ENCODE peak calls at places on chromosomes 1 and 21, in four cellular contexts. X, U, D and W are unnamed samples.

GRCh38 chr1:223258751-223259177 is 105.2 kb downstream of the SUSD4 start:
- DNase-seq in D (peak), X (peak), U (peak), W (peak)

GRCh38 chr1:63703661-63704060 is 70.2 kb upstream of the ROR1 start:
- DNase-seq in X (no peak), D (no peak), U (no peak), W (no peak)

GRCh38 chr1:26862781-26863676 is at the start of gene SFN:
- DNase-seq in U (no peak), X (no peak), D (no peak), W (no peak)

GRCh38 chr1:230263573-230264195 is 162.4 kb downstream of the PGBD5 start:
- DNase-seq in U (no peak), X (no peak), D (no peak), W (no peak)

GRCh38 chr1:2314803-2315710 is 76.3 kb downstream of the MORN1 start:
- DNase-seq in U (peak), X (no peak), D (no peak), W (no peak)

GRCh38 chr1:71196685-71197084 is 115.8 kb upstream of the ZRANB2 start:
- DNase-seq in U (peak), X (peak), D (peak), W (peak)

GRCh38 chr1:62288224-62288623 is 31.0 kb downstream of the KANK4 start:
- DNase-seq in X (no peak), D (no peak), U (no peak), W (no peak)

GRCh38 chr1:147225193-147225730 is at the start of gene FMO5:
- DNase-seq in U (peak), D (peak), X (peak), W (no peak)

GRCh38 chr1:67627906-67628305 is 57.1 kb upstream of the GADD45A start:
- DNase-seq in X (no peak), U (no peak), D (no peak), W (no peak)

GRCh38 chr1:236020359-236021000 is 44.4 kb downstream of the NID1 start:
- DNase-seq in D (no peak), X (no peak), U (no peak), W (no peak)

GRCh38 chr21:15018382-15018781 is 46.4 kb downstream of the NRIP1 start:
- DNase-seq in U (no peak), X (no peak), D (no peak), W (no peak)

GRCh38 chr1:84688461-84689061 is 1.7 kb downstream of the SSX2IP start:
- DNase-seq in D (no peak), X (no peak), U (no peak), W (no peak)

GRCh38 chr1:220786057-220786336 is 716 bp upstream of the MTARC1 start:
- DNase-seq in U (no peak), D (no peak), X (no peak), W (no peak)

GRCh38 chr1:208238710-208239517 is 5.3 kb downstream of the PLXNA2 start:
- DNase-seq in D (no peak), U (peak), X (no peak), W (no peak)

GRCh38 chr1:32757213-32757895 is 54.8 kb upstream of the SYNC start:
- DNase-seq in D (no peak), X (no peak), U (no peak), W (no peak)

GRCh38 chr1:32755098-32755809 is 52.7 kb upstream of the SYNC start:
- DNase-seq in D (no peak), X (no peak), U (no peak), W (no peak)

GRCh38 chr1:32753532-32754281 is 51.1 kb upstream of the SYNC start:
- DNase-seq in X (no peak), U (peak), D (no peak), W (no peak)

GRCh38 chr1:32755810-32756159 is 53.2 kb upstream of the SYNC start:
- DNase-seq in U (no peak), D (no peak), X (no peak), W (no peak)

DNA sequence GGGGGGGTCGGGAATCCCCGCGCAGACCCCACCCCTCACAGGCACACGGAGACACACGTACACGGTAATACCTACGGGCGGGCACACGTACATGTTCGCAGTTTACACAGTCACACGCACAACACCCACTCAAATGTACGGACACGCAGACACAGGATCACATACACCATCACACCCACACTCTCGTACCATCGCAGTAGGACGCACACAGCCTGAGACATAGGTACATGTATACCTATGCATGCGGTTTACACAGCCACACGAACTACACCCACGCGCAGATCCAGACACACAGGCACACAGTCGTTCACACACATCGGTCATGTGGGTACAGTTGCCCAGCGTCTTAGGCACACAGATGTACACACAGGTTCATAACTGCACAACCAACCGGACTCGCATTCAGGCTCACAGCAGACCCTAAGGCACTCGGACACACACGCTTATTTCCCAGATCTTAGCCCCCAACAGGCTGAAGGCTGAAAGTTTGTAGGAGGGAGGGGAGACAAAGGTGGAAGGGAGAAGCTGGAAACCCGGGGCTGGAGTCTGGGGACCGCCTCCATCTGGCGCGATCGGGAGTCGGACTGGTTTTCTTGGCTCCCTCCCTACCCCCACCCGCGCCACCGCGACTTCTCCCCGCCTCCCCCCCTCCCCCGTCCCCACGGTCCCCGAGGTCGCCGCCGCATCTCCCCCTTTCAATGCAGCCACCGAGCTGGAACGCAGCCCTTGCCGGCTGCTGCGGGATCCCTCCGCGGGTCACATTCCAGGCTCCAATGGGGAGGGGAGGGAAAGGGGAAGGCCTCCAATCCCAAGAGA is 51.9 kb upstream of the SYNC start:
- DNase-seq in D (no peak), U (peak), X (no peak), W (no peak)
- TF ChIP-seq CTCF in D (no peak), U (no peak), X (no peak), W (no peak)

GRCh38 chr1:212794561-212795014 is 2.9 kb downstream of the TATDN3 start:
- DNase-seq in X (no peak), D (no peak), U (no peak), W (no peak)
- H3K4me3 ChIP-seq in X (no peak), D (no peak), U (no peak), W (no peak)

DNA sequence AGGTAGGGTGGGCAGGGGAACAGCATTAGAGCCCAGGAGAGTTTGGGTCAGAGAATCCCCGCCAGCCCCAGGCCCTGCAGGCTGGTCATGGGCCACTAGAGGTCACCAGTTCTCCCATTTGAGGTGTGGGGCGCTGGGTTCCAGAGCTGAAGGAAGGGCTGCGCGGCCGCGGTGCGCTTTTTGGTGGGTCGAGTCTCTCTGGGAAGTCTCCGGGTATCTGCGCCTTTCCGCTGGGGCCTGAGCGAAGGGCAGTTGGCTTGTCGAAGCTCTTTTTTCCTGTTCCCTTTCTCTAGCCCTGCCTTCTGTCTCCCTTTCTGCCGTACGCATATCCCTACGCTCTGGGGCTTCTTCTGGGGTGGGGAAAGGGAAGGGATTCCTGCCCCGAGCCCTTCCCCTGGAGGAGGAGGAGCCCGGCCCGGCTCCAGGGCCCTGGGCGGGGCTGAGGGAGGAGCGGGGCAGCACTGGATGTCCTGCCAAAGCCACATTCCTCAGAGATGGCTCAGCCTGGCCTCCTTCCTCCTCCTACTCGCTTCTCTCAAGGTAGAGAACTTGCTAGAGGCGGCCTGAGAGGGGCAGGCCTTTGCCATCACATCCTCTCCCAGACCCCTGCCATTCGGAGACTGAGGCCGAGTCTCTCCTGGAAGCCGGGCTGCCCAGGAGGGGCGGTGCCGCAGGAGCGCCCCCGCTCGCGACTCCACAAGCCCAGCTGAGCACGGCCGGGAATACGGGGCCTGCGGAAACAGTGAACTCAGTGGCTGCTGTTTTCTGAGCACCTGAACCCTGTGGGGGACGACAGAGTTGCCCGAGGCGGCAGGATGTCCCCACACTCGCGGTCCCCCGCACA is 12.0 kb downstream of the ADAMTSL4 start:
- DNase-seq in U (peak), D (peak), X (peak), W (peak)
- TF ChIP-seq CTCF in U (peak), D (peak), X (peak), W (peak)

GRCh38 chr1:39915499-39916129 is 13.9 kb upstream of the MYCL start:
- DNase-seq in U (no peak), D (no peak), X (no peak), W (no peak)
- H3K4me3 ChIP-seq in U (no peak), D (no peak), X (no peak), W (no peak)

GRCh38 chr1:22039594-22040347 is 12.7 kb upstream of the CDC42 start:
- DNase-seq in D (no peak), X (no peak), U (peak), W (peak)
- TF ChIP-seq CTCF in D (peak), X (no peak), U (no peak), W (no peak)

DNA sequence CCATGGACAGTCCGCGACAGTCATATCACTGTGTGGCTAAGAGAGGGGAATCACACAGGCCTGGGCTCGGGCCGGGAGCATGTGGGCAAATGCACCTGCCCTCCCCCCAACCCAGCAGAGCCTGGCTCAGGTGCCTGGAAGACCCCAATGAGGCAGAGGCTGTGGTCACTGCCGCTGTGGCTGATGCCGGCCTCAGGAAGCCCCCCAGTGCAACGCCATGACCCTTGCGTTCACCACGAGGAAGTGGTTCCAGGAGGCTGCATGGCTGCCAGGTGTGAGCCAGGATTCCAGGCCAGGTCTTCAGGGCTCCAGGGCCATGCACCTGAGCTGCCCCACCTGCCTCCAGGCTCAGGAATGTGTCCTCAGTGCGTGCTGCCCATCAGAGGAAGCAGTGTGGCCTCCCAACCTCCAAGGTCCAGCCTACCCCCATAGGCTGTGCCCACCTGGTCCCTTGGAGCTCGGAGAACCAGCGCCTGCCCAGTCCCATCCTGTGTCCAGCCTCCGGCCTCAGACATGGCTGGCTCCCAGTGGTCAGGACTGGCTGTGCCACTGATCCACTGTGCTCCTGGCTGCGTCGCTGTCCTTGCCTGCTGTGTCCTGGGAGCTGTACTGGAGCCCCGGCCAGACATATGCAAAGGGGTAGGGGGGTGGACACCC is 8.0 kb downstream of the ARHGEF16 start:
- DNase-seq in D (no peak), U (no peak), X (no peak), W (no peak)
- H3K4me3 ChIP-seq in D (no peak), U (no peak), X (no peak), W (no peak)

GRCh38 chr1:20366766-20367602 is 76.3 kb downstream of the VWA5B1 start:
- DNase-seq in U (peak), X (peak), D (no peak), W (no peak)
- TF ChIP-seq CTCF in U (peak), X (peak), D (peak), W (peak)

DNA sequence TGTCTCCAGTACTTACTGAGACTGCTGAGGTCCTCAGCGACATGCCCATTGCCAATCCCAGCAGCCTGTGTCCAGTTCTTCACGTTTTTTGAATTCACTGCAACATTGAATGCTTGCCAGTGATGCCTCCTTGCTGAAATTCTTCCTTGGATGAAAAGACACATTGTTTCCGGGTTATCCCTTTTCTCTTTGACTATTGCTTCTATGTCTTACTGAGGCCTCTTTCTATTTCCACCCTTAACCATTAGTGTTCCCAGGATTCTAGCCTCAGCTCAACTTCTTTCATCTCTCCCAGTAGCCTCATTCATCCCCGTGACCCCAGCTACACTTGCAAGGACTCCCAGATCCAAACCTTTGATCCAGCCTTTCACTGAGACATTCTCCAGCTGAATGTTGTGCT is 46.5 kb upstream of the KIF26B start:
- DNase-seq in D (no peak), X (no peak), U (no peak), W (no peak)
- H3K4me3 ChIP-seq in D (no peak), X (no peak), U (no peak), W (no peak)

DNA sequence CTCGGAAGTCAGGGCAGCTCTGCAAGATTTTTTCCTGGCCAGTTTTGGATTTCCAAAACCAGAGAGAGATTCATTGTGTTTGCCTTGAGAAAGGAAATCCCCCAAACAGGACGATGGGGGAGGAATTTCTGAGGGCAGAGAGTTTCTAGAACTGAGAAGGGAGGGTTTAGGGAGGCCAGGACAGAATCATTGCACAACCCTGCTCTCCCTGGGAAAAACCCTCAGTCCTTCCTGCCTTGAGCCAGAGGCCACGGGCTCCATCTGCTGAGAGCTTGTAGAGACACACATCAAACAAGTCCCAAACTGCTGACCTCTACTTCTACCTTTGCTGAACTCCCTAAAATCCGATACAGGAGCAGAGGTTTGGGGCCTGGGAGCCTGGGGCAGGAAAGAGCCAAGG is 99.7 kb downstream of the NMNAT2 start:
- DNase-seq in X (peak), U (peak), D (peak), W (peak)
- TF ChIP-seq CTCF in X (peak), U (peak), D (peak), W (peak)

GRCh38 chr21:9750341-9751086 is 770.9 kb upstream of the TPTE start:
- DNase-seq in X (no peak), D (no peak), U (no peak), W (no peak)
- H3K4me3 ChIP-seq in X (no peak), D (no peak), U (no peak), W (no peak)